ENCODE peak calls at places on chromosomes 7 and 10, in four cellular contexts. F is GM12878, H is HepG2, A is K562. D is an unnamed sample.

GRCh38 chr7:142365410-142365842 is 107.6 kb upstream of the PRSS58 start:
- DNase-seq in F (no peak), H (no peak), A (no peak), D (no peak)

GRCh38 chr7:47483604-47484273 is 98.2 kb downstream of the TNS3 start:
- DNase-seq in F (no peak), H (peak; percentile 36), A (no peak), D (no peak)

GRCh38 chr7:117993377-117994003 is 120.2 kb upstream of the CTTNBP2 start:
- DNase-seq in F (no peak), H (peak; percentile 18), A (peak; percentile 61), D (peak; percentile 78)

GRCh38 chr10:123153486-123154091 is 613 bp upstream of the BUB3 start:
- DNase-seq in F (no peak), H (no peak), A (no peak), D (no peak)

GRCh38 chr10:29635711-29636144 is 957 bp upstream of the SVIL start:
- DNase-seq in F (peak; percentile 27), H (peak; percentile 87), A (no peak), D (no peak)

GRCh38 chr10:103966671-103967432 is at the start of gene SLK:
- DNase-seq in F (no peak), H (peak; percentile 53), A (peak; percentile 76), D (peak; percentile 89)

GRCh38 chr7:150994141-150994837 is 3.5 kb downstream of the NOS3 start:
- DNase-seq in F (no peak), H (no peak), A (peak; percentile 92), D (no peak)

GRCh38 chr10:6530211-6530840 is 49.8 kb downstream of the PRKCQ start:
- DNase-seq in F (no peak), H (no peak), A (no peak), D (no peak)

GRCh38 chr10:92766451-92766850 is 76.7 kb downstream of the HHEX start:
- DNase-seq in F (no peak), H (no peak), A (no peak), D (no peak)

GRCh38 chr10:69573056-69573806 is at the start of gene NEUROG3:
- DNase-seq in F (peak; percentile 19), H (no peak), A (peak; percentile 29), D (peak; percentile 39)

GRCh38 chr7:135645296-135645904 is 16.9 kb upstream of the STMP1 start:
- DNase-seq in F (no peak), H (peak; percentile 31), A (peak; percentile 52), D (peak; percentile 61)

GRCh38 chr7:19900118-19900517 is 126.7 kb upstream of the TMEM196 start:
- DNase-seq in F (no peak), H (no peak), A (no peak), D (no peak)

GRCh38 chr10:88858493-88858892 is 6.8 kb upstream of the ANKRD22 start:
- DNase-seq in F (no peak), H (no peak), A (no peak), D (no peak)

GRCh38 chr7:6159097-6159483 is 113.3 kb downstream of the CYTH3 start:
- DNase-seq in F (no peak), H (no peak), A (no peak), D (no peak)

GRCh38 chr10:114309111-114309651 is 70.1 kb downstream of the VWA2 start:
- DNase-seq in F (no peak), H (no peak), A (no peak), D (no peak)

GRCh38 chr7:151175793-151176311 is 8.4 kb upstream of the GBX1 start:
- DNase-seq in F (no peak), H (no peak), A (no peak), D (no peak)

GRCh38 chr7:105759670-105760548 is 116.5 kb downstream of the ATXN7L1 start:
- DNase-seq in F (no peak), H (peak; percentile 41), A (peak; percentile 29), D (peak; percentile 15)

GRCh38 chr7:139646566-139646965 is 123.1 kb downstream of the CLEC2L start:
- DNase-seq in F (no peak), H (no peak), A (no peak), D (no peak)

GRCh38 chr10:124180947-124181549 is 87.7 kb upstream of the CHST15 start:
- DNase-seq in F (peak; percentile 11), H (no peak), A (no peak), D (no peak)

GRCh38 chr10:35722636-35723420 is 80.7 kb upstream of the FZD8 start:
- DNase-seq in F (no peak), H (no peak), A (no peak), D (no peak)

GRCh38 chr10:45163315-45163975 is 152.0 kb downstream of the OR13A1 start:
- DNase-seq in F (no peak), H (no peak), A (no peak), D (no peak)

GRCh38 chr10:11024596-11024995 is 6.9 kb downstream of the CELF2 start:
- DNase-seq in F (no peak), H (no peak), A (no peak), D (no peak)

GRCh38 chr10:77405771-77406241 is 231.8 kb downstream of the KCNMA1 start:
- DNase-seq in F (no peak), H (peak; percentile 17), A (peak; percentile 86), D (peak; percentile 65)

GRCh38 chr7:29239638-29240037 is 45.1 kb downstream of the CHN2 start:
- DNase-seq in F (no peak), H (no peak), A (peak; percentile 49), D (peak; percentile 35)

DNA sequence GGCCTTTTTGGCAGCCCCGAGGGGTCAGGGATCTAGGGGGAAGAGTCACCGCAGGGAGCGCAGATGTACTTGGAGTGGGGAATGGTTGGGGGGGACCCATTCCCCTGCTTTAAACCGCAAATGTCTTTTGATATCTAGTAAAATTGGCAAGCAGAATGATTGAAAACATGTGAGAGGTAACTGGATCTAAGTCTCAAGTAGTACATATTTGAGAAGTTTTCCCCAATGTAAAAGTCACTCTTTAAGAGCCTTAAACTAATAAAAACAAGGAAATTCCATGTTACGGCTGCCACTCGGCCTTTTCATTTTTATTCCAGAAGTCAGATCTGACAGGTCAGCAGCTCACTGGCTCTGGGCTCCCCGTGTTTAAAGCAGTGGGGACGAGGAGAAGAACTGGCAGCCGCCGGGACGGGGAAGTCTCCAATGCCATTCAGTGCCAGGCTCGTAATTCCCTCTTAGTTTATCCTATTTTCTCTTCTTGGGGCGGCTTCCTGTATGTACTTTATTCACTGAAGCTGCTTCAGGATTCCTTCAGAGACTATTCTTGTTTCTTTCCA is 80.7 kb downstream of the CUX1 start:
- DNase-seq in F (no peak), H (no peak), A (no peak), D (no peak)
- TF ChIP-seq FOXK2 in F (no peak), H (no peak), A (no peak), D (no peak)

DNA sequence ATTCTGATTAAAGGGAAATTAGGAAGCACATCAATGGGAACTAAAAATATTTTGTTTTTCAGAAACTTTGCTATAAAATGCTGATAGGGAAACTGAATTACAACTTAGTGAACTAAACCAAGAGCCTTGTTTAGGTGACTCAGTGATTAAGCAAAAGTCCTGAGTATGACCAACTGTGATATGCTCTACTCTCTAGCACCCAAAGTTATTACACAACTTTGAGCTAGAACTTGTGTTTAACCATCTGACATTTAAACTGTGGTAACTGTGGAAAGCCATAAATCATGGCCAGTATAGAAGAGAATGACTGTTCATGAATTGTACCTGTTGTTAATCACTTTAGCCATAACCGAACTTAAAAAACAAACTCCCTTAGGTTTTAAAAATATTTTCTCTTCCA is 127.4 kb downstream of the ZNF365 start:
- DNase-seq in F (no peak), H (no peak), A (no peak), D (no peak)
- TF ChIP-seq FOXM1 in F (no peak), H (no peak), A (no peak), D (no peak)

GRCh38 chr10:14371616-14372015 is 40.9 kb upstream of the FRMD4A start:
- DNase-seq in F (no peak), H (no peak), A (no peak), D (no peak)
- TF ChIP-seq FOXK2 in F (no peak), H (no peak), A (no peak), D (no peak)

DNA sequence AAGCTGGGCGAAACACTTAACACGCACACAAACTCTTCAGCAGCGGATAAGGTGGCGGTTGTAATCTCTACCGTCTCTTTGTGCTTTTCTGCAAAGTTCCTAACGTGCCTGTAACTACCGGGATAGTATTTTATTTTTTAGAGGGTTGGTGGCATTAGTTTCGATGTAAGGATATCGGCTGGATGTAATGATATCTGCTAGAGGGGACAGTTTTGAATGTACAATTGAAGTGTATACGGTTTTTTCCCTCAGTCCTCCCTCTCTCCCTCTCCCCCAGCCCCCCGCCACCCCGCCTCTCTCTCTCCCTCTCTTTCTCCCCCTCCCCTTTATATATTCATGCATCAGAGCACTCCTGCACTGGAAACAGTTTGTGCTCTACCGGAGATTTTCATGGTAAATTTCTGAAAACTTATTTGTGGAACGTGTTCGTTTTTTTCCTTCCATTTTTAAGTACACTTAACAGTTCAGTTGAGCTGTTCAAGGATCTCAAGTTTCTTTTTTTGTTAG is 1.6 kb downstream of the GLCCI1 start:
- DNase-seq in F (no peak), H (no peak), A (no peak), D (no peak)
- TF ChIP-seq FOXM1 in F (no peak), H (no peak), A (no peak), D (no peak)

GRCh38 chr7:69678794-69679103 is 80.5 kb downstream of the AUTS2 start:
- DNase-seq in F (no peak), H (no peak), A (no peak), D (no peak)
- TF ChIP-seq FOXK2 in F (no peak), H (no peak), A (no peak), D (no peak)

DNA sequence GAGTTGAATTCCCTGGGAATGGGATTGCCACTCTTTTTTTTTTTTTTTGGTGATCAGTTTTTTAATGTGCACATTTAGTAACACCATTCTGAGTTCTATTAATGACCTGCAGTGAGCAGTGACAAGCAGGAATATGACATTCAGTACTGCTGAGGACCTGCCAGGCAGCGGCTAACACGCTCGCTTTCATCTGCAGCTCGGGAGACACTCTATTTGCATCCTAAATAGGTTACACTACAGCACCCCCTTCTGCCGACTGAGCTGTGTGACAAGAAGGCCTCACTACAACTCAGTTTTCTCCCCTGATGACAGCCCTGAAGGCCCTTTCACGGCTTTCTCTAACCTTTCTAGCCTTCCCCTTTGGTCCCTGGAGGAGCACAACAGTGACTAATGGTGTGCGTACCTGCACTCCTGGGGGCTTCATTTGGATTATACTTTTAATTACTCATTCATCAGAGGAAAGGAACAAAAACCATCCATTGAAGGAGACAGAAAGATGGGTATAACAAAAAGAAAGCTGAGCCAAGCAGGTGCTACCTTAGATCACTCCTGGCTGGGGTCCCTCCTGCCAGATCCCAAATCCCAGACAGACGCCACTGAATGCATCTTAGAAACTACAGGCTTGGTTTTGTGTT is 872.4 kb downstream of the LRMDA start:
- DNase-seq in F (no peak), H (peak; percentile 81), A (no peak), D (peak; percentile 81)
- TF ChIP-seq FOXM1 in F (no peak), H (no peak), A (no peak), D (no peak)